ENCODE peak calls at places on chromosome 17, in five cellular contexts. O, W, T, L and F are unnamed samples.

GRCh38 chr17:80785477-80786178 is 206.0 kb upstream of the CHMP6 start:
- DNase-seq in O (no peak), W (peak), T (no peak), L (no peak), F (no peak)

GRCh38 chr17:31605761-31606160 is 214.3 kb downstream of the RAB11FIP4 start:
- DNase-seq in O (no peak), W (no peak), T (no peak), L (no peak), F (no peak)

GRCh38 chr17:81821147-81821546 is 11.9 kb downstream of the MCRIP1 start:
- DNase-seq in O (no peak), W (no peak), T (no peak), L (no peak), F (no peak)

GRCh38 chr17:57295526-57296023 is 39.3 kb downstream of the MSI2 start:
- DNase-seq in O (no peak), W (peak), T (no peak), L (no peak), F (no peak)

GRCh38 chr17:56867948-56868376 is 34.0 kb downstream of the DGKE start:
- DNase-seq in O (no peak), W (peak), T (no peak), L (no peak), F (no peak)

GRCh38 chr17:45749831-45750335 is 34.2 kb upstream of the CRHR1 start:
- DNase-seq in O (no peak), W (no peak), T (no peak), L (no peak), F (no peak)

GRCh38 chr17:77453613-77454559 is 313.1 kb downstream of the SEC14L1 start:
- DNase-seq in O (no peak), W (no peak), T (no peak), L (no peak), F (peak)

GRCh38 chr17:39661744-39662541 is 3.2 kb upstream of the TCAP start:
- DNase-seq in O (no peak), W (no peak), T (no peak), L (no peak), F (no peak)

GRCh38 chr17:57676543-57676942 is 68.6 kb downstream of the CCDC182 start:
- DNase-seq in O (peak), W (no peak), T (no peak), L (no peak), F (no peak)